ENCODE peak calls at places on chromosomes 5 and 9, in seven cellular contexts. One of them, this sample, is unnamed.

GRCh38 chr5:174920906-174921550 is 196.6 kb downstream of the MSX2 start:
- DNase-seq in CD8-positive, alpha-beta memory T cell: no peak
- DNase-seq in esophagus muscularis mucosa: peak; percentile 50
- DNase-seq in A673: no peak
- DNase-seq in right lobe of liver: no peak
- DNase-seq in Peyer's patch: no peak
- DNase-seq in fibroblast of lung: no peak
- DNase-seq in this sample: no peak

GRCh38 chr9:69857131-69857530 is 36.5 kb downstream of the CFAP95 start:
- DNase-seq in Peyer's patch: no peak
- DNase-seq in fibroblast of lung: peak; percentile 21
- DNase-seq in A673: no peak
- DNase-seq in right lobe of liver: no peak
- DNase-seq in CD8-positive, alpha-beta memory T cell: no peak
- DNase-seq in esophagus muscularis mucosa: no peak
- DNase-seq in this sample: no peak

GRCh38 chr5:161167001-161167765 is 315.2 kb upstream of the ATP10B start:
- DNase-seq in CD8-positive, alpha-beta memory T cell: no peak
- DNase-seq in A673: no peak
- DNase-seq in right lobe of liver: no peak
- DNase-seq in esophagus muscularis mucosa: no peak
- DNase-seq in Peyer's patch: no peak
- DNase-seq in fibroblast of lung: no peak
- DNase-seq in this sample: no peak

GRCh38 chr9:85898288-85898802 is 42.6 kb upstream of the NAA35 start:
- DNase-seq in right lobe of liver: no peak
- DNase-seq in CD8-positive, alpha-beta memory T cell: no peak
- DNase-seq in fibroblast of lung: no peak
- DNase-seq in Peyer's patch: no peak
- DNase-seq in esophagus muscularis mucosa: no peak
- DNase-seq in A673: no peak
- DNase-seq in this sample: no peak

GRCh38 chr9:119298076-119298853 is 71.0 kb downstream of the BRINP1 start:
- DNase-seq in CD8-positive, alpha-beta memory T cell: no peak
- DNase-seq in Peyer's patch: no peak
- DNase-seq in fibroblast of lung: no peak
- DNase-seq in A673: no peak
- DNase-seq in right lobe of liver: no peak
- DNase-seq in esophagus muscularis mucosa: no peak
- DNase-seq in this sample: no peak

GRCh38 chr5:132674671-132675506 is 1.1 kb downstream of the IL4 start:
- DNase-seq in fibroblast of lung: peak; percentile 95
- DNase-seq in A673: peak; percentile 70
- DNase-seq in right lobe of liver: no peak
- DNase-seq in CD8-positive, alpha-beta memory T cell: no peak
- DNase-seq in esophagus muscularis mucosa: peak; percentile 87
- DNase-seq in Peyer's patch: no peak
- DNase-seq in this sample: no peak

GRCh38 chr5:33423018-33423630 is 17.6 kb upstream of the TARS1 start:
- DNase-seq in esophagus muscularis mucosa: no peak
- DNase-seq in Peyer's patch: no peak
- DNase-seq in fibroblast of lung: peak; percentile 78
- DNase-seq in right lobe of liver: no peak
- DNase-seq in CD8-positive, alpha-beta memory T cell: no peak
- DNase-seq in A673: peak; percentile 48
- DNase-seq in this sample: no peak

GRCh38 chr5:108669493-108669892 is 78.2 kb upstream of the FER start:
- DNase-seq in CD8-positive, alpha-beta memory T cell: no peak
- DNase-seq in A673: no peak
- DNase-seq in right lobe of liver: no peak
- DNase-seq in fibroblast of lung: no peak
- DNase-seq in esophagus muscularis mucosa: no peak
- DNase-seq in Peyer's patch: no peak
- DNase-seq in this sample: no peak

GRCh38 chr5:7415123-7415522 is 19.2 kb downstream of the ADCY2 start:
- DNase-seq in Peyer's patch: no peak
- DNase-seq in fibroblast of lung: no peak
- DNase-seq in esophagus muscularis mucosa: peak; percentile 82
- DNase-seq in right lobe of liver: no peak
- DNase-seq in CD8-positive, alpha-beta memory T cell: no peak
- DNase-seq in A673: no peak
- DNase-seq in this sample: no peak

GRCh38 chr9:131715906-131716305 is 24.0 kb downstream of the RAPGEF1 start:
- DNase-seq in CD8-positive, alpha-beta memory T cell: no peak
- DNase-seq in Peyer's patch: no peak
- DNase-seq in fibroblast of lung: peak; percentile 27
- DNase-seq in right lobe of liver: no peak
- DNase-seq in esophagus muscularis mucosa: no peak
- DNase-seq in A673: no peak
- DNase-seq in this sample: no peak

GRCh38 chr9:137602661-137603060 is 2.8 kb upstream of the ARRDC1 start:
- DNase-seq in CD8-positive, alpha-beta memory T cell: no peak
- DNase-seq in right lobe of liver: no peak
- DNase-seq in esophagus muscularis mucosa: no peak
- DNase-seq in Peyer's patch: no peak
- DNase-seq in fibroblast of lung: no peak
- DNase-seq in A673: peak; percentile 59
- DNase-seq in this sample: no peak

GRCh38 chr5:56094579-56095361 is 100.0 kb upstream of the IL6ST start:
- DNase-seq in fibroblast of lung: no peak
- DNase-seq in A673: no peak
- DNase-seq in esophagus muscularis mucosa: no peak
- DNase-seq in CD8-positive, alpha-beta memory T cell: no peak
- DNase-seq in Peyer's patch: no peak
- DNase-seq in right lobe of liver: no peak
- DNase-seq in this sample: no peak

GRCh38 chr9:129610473-129611301 is 10.2 kb downstream of the C9orf50 start:
- DNase-seq in Peyer's patch: peak; percentile 61
- DNase-seq in A673: peak; percentile 83
- DNase-seq in CD8-positive, alpha-beta memory T cell: peak; percentile 71
- DNase-seq in right lobe of liver: peak; percentile 79
- DNase-seq in fibroblast of lung: peak; percentile 64
- DNase-seq in esophagus muscularis mucosa: no peak
- DNase-seq in this sample: peak; percentile 81

GRCh38 chr5:111072949-111073682 is 1.6 kb downstream of the TSLP start:
- DNase-seq in A673: peak; percentile 85
- DNase-seq in CD8-positive, alpha-beta memory T cell: peak; percentile 45
- DNase-seq in esophagus muscularis mucosa: peak; percentile 93
- DNase-seq in right lobe of liver: peak; percentile 86
- DNase-seq in Peyer's patch: peak; percentile 24
- DNase-seq in fibroblast of lung: no peak
- DNase-seq in this sample: no peak

GRCh38 chr9:113436753-113437515 is 26.4 kb downstream of the C9orf43 start:
- DNase-seq in Peyer's patch: no peak
- DNase-seq in right lobe of liver: no peak
- DNase-seq in fibroblast of lung: no peak
- DNase-seq in esophagus muscularis mucosa: peak; percentile 60
- DNase-seq in CD8-positive, alpha-beta memory T cell: no peak
- DNase-seq in A673: no peak
- DNase-seq in this sample: no peak

GRCh38 chr5:92695123-92696084 is 885.6 kb downstream of the NR2F1-AS1 start:
- DNase-seq in Peyer's patch: no peak
- DNase-seq in fibroblast of lung: no peak
- DNase-seq in right lobe of liver: no peak
- DNase-seq in esophagus muscularis mucosa: no peak
- DNase-seq in A673: no peak
- DNase-seq in CD8-positive, alpha-beta memory T cell: no peak
- DNase-seq in this sample: no peak

GRCh38 chr9:129143031-129143441 is 31.8 kb downstream of the PTPA start:
- DNase-seq in A673: peak; percentile 90
- DNase-seq in esophagus muscularis mucosa: no peak
- DNase-seq in fibroblast of lung: peak; percentile 94
- DNase-seq in right lobe of liver: peak; percentile 81
- DNase-seq in CD8-positive, alpha-beta memory T cell: peak; percentile 52
- DNase-seq in Peyer's patch: peak; percentile 69
- DNase-seq in this sample: peak; percentile 92

GRCh38 chr5:40367260-40367659 is 312.5 kb upstream of the PTGER4 start:
- DNase-seq in Peyer's patch: no peak
- DNase-seq in right lobe of liver: no peak
- DNase-seq in fibroblast of lung: peak; percentile 24
- DNase-seq in esophagus muscularis mucosa: no peak
- DNase-seq in A673: peak; percentile 44
- DNase-seq in CD8-positive, alpha-beta memory T cell: no peak
- DNase-seq in this sample: no peak

GRCh38 chr9:108484468-108484867 is 371.3 kb downstream of the ACTL7B start:
- DNase-seq in esophagus muscularis mucosa: no peak
- DNase-seq in A673: no peak
- DNase-seq in Peyer's patch: no peak
- DNase-seq in CD8-positive, alpha-beta memory T cell: no peak
- DNase-seq in right lobe of liver: no peak
- DNase-seq in fibroblast of lung: no peak
- DNase-seq in this sample: no peak

GRCh38 chr9:89502038-89502601 is 4.2 kb upstream of the SEMA4D start:
- DNase-seq in CD8-positive, alpha-beta memory T cell: peak; percentile 84
- DNase-seq in fibroblast of lung: no peak
- DNase-seq in Peyer's patch: no peak
- DNase-seq in esophagus muscularis mucosa: no peak
- DNase-seq in right lobe of liver: no peak
- DNase-seq in A673: no peak
- DNase-seq in this sample: no peak

GRCh38 chr5:175696139-175696854 is 38.4 kb downstream of the HRH2 start:
- DNase-seq in Peyer's patch: peak; percentile 45
- DNase-seq in A673: peak; percentile 68
- DNase-seq in CD8-positive, alpha-beta memory T cell: peak; percentile 41
- DNase-seq in fibroblast of lung: no peak
- DNase-seq in right lobe of liver: peak; percentile 68
- DNase-seq in esophagus muscularis mucosa: no peak
- DNase-seq in this sample: peak; percentile 23

GRCh38 chr5:40906351-40906751 is 2.9 kb upstream of the C7 start:
- DNase-seq in Peyer's patch: no peak
- DNase-seq in CD8-positive, alpha-beta memory T cell: no peak
- DNase-seq in right lobe of liver: no peak
- DNase-seq in esophagus muscularis mucosa: no peak
- DNase-seq in A673: no peak
- DNase-seq in fibroblast of lung: peak; percentile 17
- DNase-seq in this sample: no peak

DNA sequence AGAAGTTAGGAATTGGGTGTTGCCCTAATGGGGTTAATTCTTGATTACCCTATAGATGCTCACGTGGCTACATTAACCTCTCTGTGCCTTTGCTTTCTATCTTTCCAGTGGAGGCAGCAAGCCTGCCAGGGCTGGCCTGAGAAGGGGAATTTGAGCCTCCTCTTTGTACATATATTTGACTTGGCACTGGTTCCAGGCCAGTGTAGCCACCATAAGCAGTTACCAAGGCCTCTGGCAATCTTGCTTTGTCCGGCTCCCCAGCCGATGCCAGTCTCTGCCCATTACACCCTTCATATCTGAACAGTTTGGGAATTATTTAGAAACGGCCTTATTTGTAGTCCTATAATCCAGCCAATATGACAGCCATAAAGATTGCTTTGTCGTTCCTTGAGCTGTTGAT is 58.6 kb upstream of the PPARGC1B start:
- DNase-seq in CD8-positive, alpha-beta memory T cell: no peak
- DNase-seq in esophagus muscularis mucosa: no peak
- DNase-seq in fibroblast of lung: no peak
- DNase-seq in right lobe of liver: peak; percentile 51
- DNase-seq in Peyer's patch: no peak
- DNase-seq in A673: no peak
- DNase-seq in this sample: no peak
- H3K27ac ChIP-seq in CD8-positive, alpha-beta memory T cell: no peak overlapping the region
- H3K27ac ChIP-seq in esophagus muscularis mucosa: no peak overlapping the region
- H3K27ac ChIP-seq in fibroblast of lung: no peak overlapping the region
- H3K27ac ChIP-seq in right lobe of liver: no peak overlapping the region
- H3K27ac ChIP-seq in Peyer's patch: no peak overlapping the region
- H3K27ac ChIP-seq in A673: no peak overlapping the region
- H3K27ac ChIP-seq in this sample: no peak overlapping the region

DNA sequence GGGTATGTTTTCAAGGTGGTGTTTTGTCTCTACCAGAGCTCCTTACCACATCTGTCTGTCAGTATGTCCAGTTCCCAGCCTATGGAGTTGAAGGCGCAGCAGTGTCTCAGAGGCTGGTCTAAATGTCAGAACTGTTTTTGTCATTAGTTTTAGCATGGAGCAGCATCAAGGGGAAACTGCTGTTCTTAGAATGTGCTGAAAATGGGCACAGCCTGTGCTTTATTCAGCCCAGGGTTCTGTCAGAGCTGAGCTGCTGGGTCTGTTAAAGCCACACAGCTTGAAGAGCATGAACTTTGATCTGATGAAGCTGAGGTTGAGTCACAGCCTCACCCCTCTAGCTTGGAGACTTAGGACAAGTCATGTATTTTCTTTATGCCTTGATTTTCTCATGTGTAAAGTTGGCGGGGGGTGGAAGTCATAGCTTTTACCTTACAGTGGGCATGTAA is 71.9 kb downstream of the RALGPS1 start:
- DNase-seq in Peyer's patch: no peak
- DNase-seq in A673: no peak
- DNase-seq in CD8-positive, alpha-beta memory T cell: no peak
- DNase-seq in right lobe of liver: no peak
- DNase-seq in esophagus muscularis mucosa: no peak
- DNase-seq in fibroblast of lung: peak; percentile 31
- DNase-seq in this sample: no peak
- H3K27ac ChIP-seq in Peyer's patch: peak overlapping the region; percentile 29
- H3K27ac ChIP-seq in A673: no peak overlapping the region
- H3K27ac ChIP-seq in CD8-positive, alpha-beta memory T cell: peak overlapping the region; percentile 7
- H3K27ac ChIP-seq in right lobe of liver: no peak overlapping the region
- H3K27ac ChIP-seq in esophagus muscularis mucosa: no peak overlapping the region
- H3K27ac ChIP-seq in fibroblast of lung: no peak overlapping the region
- H3K27ac ChIP-seq in this sample: no peak overlapping the region

GRCh38 chr5:16866220-16866619 is 69.9 kb downstream of the MYO10 start:
- DNase-seq in A673: no peak
- DNase-seq in right lobe of liver: no peak
- DNase-seq in Peyer's patch: no peak
- DNase-seq in esophagus muscularis mucosa: no peak
- DNase-seq in fibroblast of lung: no peak
- DNase-seq in CD8-positive, alpha-beta memory T cell: no peak
- DNase-seq in this sample: no peak

GRCh38 chr5:16866795-16867584 is 69.1 kb downstream of the MYO10 start:
- DNase-seq in esophagus muscularis mucosa: no peak
- DNase-seq in CD8-positive, alpha-beta memory T cell: no peak
- DNase-seq in right lobe of liver: no peak
- DNase-seq in A673: peak; percentile 63
- DNase-seq in fibroblast of lung: peak; percentile 62
- DNase-seq in Peyer's patch: no peak
- DNase-seq in this sample: no peak

GRCh38 chr5:16863380-16864007 is 72.6 kb downstream of the MYO10 start:
- DNase-seq in Peyer's patch: no peak
- DNase-seq in A673: no peak
- DNase-seq in CD8-positive, alpha-beta memory T cell: no peak
- DNase-seq in esophagus muscularis mucosa: no peak
- DNase-seq in right lobe of liver: no peak
- DNase-seq in fibroblast of lung: no peak
- DNase-seq in this sample: no peak

GRCh38 chr5:16862777-16863176 is 73.3 kb downstream of the MYO10 start:
- DNase-seq in A673: no peak
- DNase-seq in esophagus muscularis mucosa: no peak
- DNase-seq in fibroblast of lung: no peak
- DNase-seq in CD8-positive, alpha-beta memory T cell: no peak
- DNase-seq in right lobe of liver: no peak
- DNase-seq in Peyer's patch: no peak
- DNase-seq in this sample: no peak

GRCh38 chr5:16864566-16864965 is 71.5 kb downstream of the MYO10 start:
- DNase-seq in Peyer's patch: no peak
- DNase-seq in fibroblast of lung: peak; percentile 37
- DNase-seq in right lobe of liver: no peak
- DNase-seq in esophagus muscularis mucosa: no peak
- DNase-seq in CD8-positive, alpha-beta memory T cell: no peak
- DNase-seq in A673: no peak
- DNase-seq in this sample: no peak
- H3K27ac ChIP-seq in Peyer's patch: no peak overlapping the region
- H3K27ac ChIP-seq in fibroblast of lung: peak overlapping the region; percentile 46
- H3K27ac ChIP-seq in right lobe of liver: no peak overlapping the region
- H3K27ac ChIP-seq in esophagus muscularis mucosa: no peak overlapping the region
- H3K27ac ChIP-seq in CD8-positive, alpha-beta memory T cell: no peak overlapping the region
- H3K27ac ChIP-seq in A673: peak overlapping the region; percentile 12
- H3K27ac ChIP-seq in this sample: peak overlapping the region; percentile 21

GRCh38 chr9:98995059-98995665 is 51.5 kb downstream of the COL15A1 start:
- DNase-seq in fibroblast of lung: peak; percentile 63
- DNase-seq in Peyer's patch: peak; percentile 10
- DNase-seq in CD8-positive, alpha-beta memory T cell: no peak
- DNase-seq in A673: no peak
- DNase-seq in esophagus muscularis mucosa: no peak
- DNase-seq in right lobe of liver: no peak
- DNase-seq in this sample: no peak
- H3K27ac ChIP-seq in fibroblast of lung: no peak overlapping the region
- H3K27ac ChIP-seq in Peyer's patch: no peak overlapping the region
- H3K27ac ChIP-seq in CD8-positive, alpha-beta memory T cell: no peak overlapping the region
- H3K27ac ChIP-seq in A673: no peak overlapping the region
- H3K27ac ChIP-seq in esophagus muscularis mucosa: peak overlapping the region; percentile 80
- H3K27ac ChIP-seq in right lobe of liver: no peak overlapping the region
- H3K27ac ChIP-seq in this sample: no peak overlapping the region